ENCODE peak calls at places on chromosome 3, in six cellular contexts. H is testis, V is hepatic stellate cell, J is GM13976, P is upper lobe of right lung, E is H7. B is an unnamed sample.

GRCh38 chr3:97914390-97914789 is 57.8 kb downstream of the RIOX2 start:
- DNase-seq in V (no peak), E (no peak), H (no peak), J (no peak), P (no peak), B (no peak)

GRCh38 chr3:52455283-52456168 is at the start of gene NISCH:
- DNase-seq in V (peak; percentile 89), H (peak; percentile 92), J (peak; percentile 98), E (peak; percentile 99), P (peak; percentile 96), B (peak; percentile 89)

GRCh38 chr3:134083008-134083407 is 53.3 kb upstream of the SLCO2A1 start:
- DNase-seq in E (no peak), V (no peak), P (no peak), J (no peak), H (no peak), B (no peak)

GRCh38 chr3:73874596-73874995 is 249.9 kb upstream of the PDZRN3 start:
- DNase-seq in H (no peak), P (no peak), J (no peak), V (no peak), E (peak; percentile 3), B (no peak)

GRCh38 chr3:923161-923910 is 169.5 kb upstream of the CNTN6 start:
- DNase-seq in J (no peak), E (no peak), P (no peak), H (no peak), V (no peak), B (no peak)

GRCh38 chr3:122461834-122462233 is 46.0 kb upstream of the WDR5B start:
- DNase-seq in H (no peak), E (no peak), J (no peak), P (no peak), V (no peak), B (no peak)

GRCh38 chr3:153026026-153026425 is 136.0 kb upstream of the RAP2B start:
- DNase-seq in H (no peak), E (no peak), P (no peak), J (peak; percentile 24), V (no peak), B (no peak)

GRCh38 chr3:11529281-11529680 is 114.4 kb downstream of the VGLL4 start:
- DNase-seq in P (no peak), J (no peak), V (no peak), H (no peak), E (no peak), B (no peak)

GRCh38 chr3:194058189-194058571 is 77.8 kb upstream of the HES1 start:
- DNase-seq in V (no peak), E (peak; percentile 90), P (peak; percentile 75), H (peak; percentile 72), J (peak; percentile 77), B (peak; percentile 65)

GRCh38 chr3:129278970-129279906 is 568 bp downstream of the HMCES start:
- DNase-seq in H (peak; percentile 36), V (peak; percentile 37), J (peak; percentile 56), E (peak; percentile 70), P (peak; percentile 76), B (peak; percentile 66)

GRCh38 chr3:62169871-62170660 is 203.3 kb downstream of the FEZF2 start:
- DNase-seq in H (no peak), V (no peak), J (no peak), P (no peak), E (no peak), B (no peak)

GRCh38 chr3:117486709-117487394 is 777.3 kb downstream of the TUSC7 start:
- DNase-seq in V (no peak), E (no peak), H (no peak), P (no peak), J (peak; percentile 8), B (no peak)

GRCh38 chr3:150871192-150871591 is 34.0 kb downstream of the MINDY4B start:
- DNase-seq in V (no peak), H (no peak), E (no peak), J (no peak), P (no peak), B (no peak)

GRCh38 chr3:100402150-100402706 is 889 bp downstream of the LNP1 start:
- DNase-seq in J (no peak), H (no peak), P (no peak), E (no peak), V (peak; percentile 11), B (no peak)

GRCh38 chr3:119555309-119555735 is 4.1 kb downstream of the CD80 start:
- DNase-seq in V (no peak), J (no peak), P (no peak), E (no peak), H (no peak), B (peak; percentile 21)

GRCh38 chr3:14780927-14781507 is 37.7 kb upstream of the FGD5 start:
- DNase-seq in H (peak; percentile 68), E (peak; percentile 87), J (peak; percentile 82), P (peak; percentile 76), V (peak; percentile 31), B (peak; percentile 48)

GRCh38 chr3:101158374-101158773 is 162.0 kb downstream of the IMPG2 start:
- DNase-seq in P (no peak), J (no peak), V (no peak), E (no peak), H (no peak), B (no peak)

GRCh38 chr3:46280105-46280797 is 38.0 kb downstream of the CCR3 start:
- DNase-seq in P (no peak), E (no peak), H (no peak), J (no peak), V (no peak), B (no peak)

GRCh38 chr3:11953350-11953749 is 50.8 kb upstream of the SYN2 start:
- DNase-seq in E (no peak), H (no peak), P (no peak), J (no peak), V (no peak), B (no peak)

GRCh38 chr3:23576379-23576959 is 229.3 kb upstream of the UBE2E1 start:
- DNase-seq in H (no peak), J (no peak), E (no peak), V (no peak), P (no peak), B (no peak)

GRCh38 chr3:120622870-120623718 is 27.0 kb downstream of the NDUFB4 start:
- DNase-seq in H (peak; percentile 28), P (no peak), J (no peak), V (no peak), E (no peak), B (no peak)

GRCh38 chr3:134326126-134326525 is 48.1 kb downstream of the AMOTL2 start:
- DNase-seq in P (no peak), V (no peak), E (no peak), J (no peak), H (no peak), B (no peak)

GRCh38 chr3:25335429-25335828 is 92.6 kb upstream of the RARB start:
- DNase-seq in H (no peak), V (no peak), P (no peak), J (no peak), E (no peak), B (no peak)

GRCh38 chr3:54507876-54508460 is 385.6 kb downstream of the CACNA2D3 start:
- DNase-seq in P (no peak), V (no peak), E (no peak), H (no peak), J (no peak), B (no peak)

GRCh38 chr3:132629928-132630327 is 29.7 kb downstream of the ACAD11 start:
- DNase-seq in H (no peak), P (no peak), V (peak; percentile 45), E (no peak), J (no peak), B (no peak)

GRCh38 chr3:172388412-172389078 is 59.7 kb downstream of the GHSR start:
- DNase-seq in J (no peak), P (no peak), E (no peak), V (no peak), H (no peak), B (no peak)

GRCh38 chr3:135382621-135383020 is 582.9 kb upstream of the PPP2R3A start:
- DNase-seq in V (no peak), E (no peak), J (no peak), H (peak; percentile 50), P (no peak), B (no peak)

GRCh38 chr3:98793971-98794370 is 30.8 kb downstream of the ST3GAL6 start:
- DNase-seq in J (no peak), H (no peak), E (no peak), V (no peak), P (no peak), B (no peak)

GRCh38 chr3:185724761-185725160 is 100.1 kb downstream of the IGF2BP2 start:
- DNase-seq in H (no peak), P (no peak), J (no peak), E (no peak), V (no peak), B (no peak)

B was measured in pancreas.